ENCODE peak calls at places on chromosomes 2 and 18, in six cellular contexts. A is AG04450, M is SHP77 treated with DMSO at 0.1 percent for 48 hours, R is AG09319, C is RPMI7951, J is activated gamma-delta T cell. D is an unnamed sample.

GRCh38 chr2:239905884-239906654 is 119.1 kb downstream of the NDUFA10 start:
- DNase-seq in A (no peak), M (no peak), R (no peak), C (no peak), J (no peak), D (no peak)

GRCh38 chr18:41410007-41410406 is 545.0 kb upstream of the PIK3C3 start:
- DNase-seq in A (no peak), M (no peak), R (no peak), C (no peak), J (no peak), D (no peak)

GRCh38 chr2:8461341-8461740 is 220.5 kb upstream of the ID2 start:
- DNase-seq in A (no peak), M (no peak), R (no peak), C (no peak), J (no peak), D (no peak)

GRCh38 chr2:12211326-12212170 is 465.1 kb downstream of the LPIN1 start:
- DNase-seq in A (no peak), M (no peak), R (no peak), C (no peak), J (no peak), D (no peak)

GRCh38 chr2:242040303-242040655 is 170.8 kb downstream of the RTP5 start:
- DNase-seq in A (no peak), M (no peak), R (no peak), C (no peak), J (no peak), D (no peak)

GRCh38 chr2:205024822-205025518 is 479.7 kb downstream of the PARD3B start:
- DNase-seq in A (peak; percentile 77), M (no peak), R (peak; percentile 69), C (peak; percentile 96), J (no peak), D (peak; percentile 64)

GRCh38 chr2:64613276-64613675 is 40.4 kb downstream of the SERTAD2 start:
- DNase-seq in A (no peak), M (no peak), R (no peak), C (no peak), J (no peak), D (no peak)

GRCh38 chr18:23301971-23302370 is 151.1 kb upstream of the RIOK3 start:
- DNase-seq in A (no peak), M (no peak), R (no peak), C (no peak), J (no peak), D (no peak)

GRCh38 chr2:9220201-9220600 is 13.6 kb downstream of the ASAP2 start:
- DNase-seq in A (no peak), M (no peak), R (no peak), C (peak; percentile 30), J (no peak), D (no peak)

GRCh38 chr2:62343636-62344349 is 147.9 kb downstream of the B3GNT2 start:
- DNase-seq in A (no peak), M (no peak), R (no peak), C (no peak), J (no peak), D (no peak)

GRCh38 chr18:10035306-10035991 is 121.6 kb downstream of the VAPA start:
- DNase-seq in A (no peak), M (no peak), R (no peak), C (peak; percentile 92), J (no peak), D (no peak)

GRCh38 chr2:5734866-5735861 is 43.0 kb downstream of the SOX11 start:
- DNase-seq in A (no peak), M (no peak), R (no peak), C (no peak), J (no peak), D (no peak)

GRCh38 chr2:158056875-158057274 is 44.8 kb upstream of the UPP2 start:
- DNase-seq in A (no peak), M (no peak), R (no peak), C (no peak), J (no peak), D (no peak)

GRCh38 chr18:23136326-23137092 is 1.2 kb downstream of the CABLES1 start:
- DNase-seq in A (no peak), M (no peak), R (no peak), C (peak; percentile 32), J (no peak), D (no peak)

GRCh38 chr2:164771897-164772296 is 69.7 kb downstream of the COBLL1 start:
- DNase-seq in A (no peak), M (no peak), R (no peak), C (no peak), J (no peak), D (no peak)

GRCh38 chr2:189261431-189261841 is 81.9 kb upstream of the COL5A2 start:
- DNase-seq in A (no peak), M (no peak), R (no peak), C (peak; percentile 72), J (no peak), D (no peak)

GRCh38 chr2:119066272-119066804 is 92.2 kb downstream of the C1QL2 start:
- DNase-seq in A (no peak), M (no peak), R (no peak), C (peak; percentile 10), J (no peak), D (no peak)

GRCh38 chr2:112055833-112056625 is 960 bp downstream of the TMEM87B start:
- DNase-seq in A (peak; percentile 81), M (no peak), R (peak; percentile 89), C (peak; percentile 98), J (peak; percentile 15), D (peak; percentile 16)

GRCh38 chr18:42087876-42088275 is 132.8 kb downstream of the PIK3C3 start:
- DNase-seq in A (no peak), M (no peak), R (no peak), C (peak; percentile 23), J (no peak), D (no peak)

GRCh38 chr2:75221872-75222271 is 22.6 kb upstream of the TACR1 start:
- DNase-seq in A (peak; percentile 45), M (no peak), R (no peak), C (peak; percentile 89), J (no peak), D (no peak)

GRCh38 chr18:34225218-34225553 is 473 bp upstream of the NOL4 start:
- DNase-seq in A (no peak), M (no peak), R (no peak), C (no peak), J (no peak), D (no peak)

GRCh38 chr2:19710230-19710629 is 191.6 kb downstream of the TTC32 start:
- DNase-seq in A (no peak), M (no peak), R (no peak), C (no peak), J (no peak), D (no peak)

GRCh38 chr2:189276277-189276676 is 96.7 kb upstream of the COL5A2 start:
- DNase-seq in A (no peak), M (no peak), R (no peak), C (peak; percentile 77), J (no peak), D (no peak)

GRCh38 chr2:216242365-216242764 is 129.9 kb downstream of the MARCHF4 start:
- DNase-seq in A (no peak), M (no peak), R (no peak), C (no peak), J (no peak), D (no peak)

GRCh38 chr2:118481336-118481735 is 366.1 kb downstream of the EN1 start:
- DNase-seq in A (no peak), M (no peak), R (no peak), C (no peak), J (no peak), D (no peak)

GRCh38 chr2:26162963-26163362 is 9.9 kb upstream of the GAREM2 start:
- DNase-seq in A (no peak), M (no peak), R (no peak), C (no peak), J (no peak), D (no peak)

GRCh38 chr2:156321243-156321904 is 11.1 kb downstream of the NR4A2 start:
- DNase-seq in A (no peak), M (no peak), R (no peak), C (no peak), J (peak; percentile 22), D (no peak)

GRCh38 chr2:195559431-195559914 is 97.6 kb upstream of the SLC39A10 start:
- DNase-seq in A (peak; percentile 99), M (no peak), R (peak; percentile 64), C (peak; percentile 97), J (no peak), D (no peak)

GRCh38 chr2:171893196-171893823 is 734 bp downstream of the SLC25A12 start:
- DNase-seq in A (no peak), M (no peak), R (no peak), C (no peak), J (no peak), D (no peak)

GRCh38 chr2:10760794-10761504 is 39.5 kb downstream of the ATP6V1C2 start:
- DNase-seq in A (no peak), M (no peak), R (no peak), C (no peak), J (no peak), D (no peak)

GRCh38 chr18:40904295-40904694 is 1050.7 kb upstream of the PIK3C3 start:
- DNase-seq in A (no peak), M (no peak), R (no peak), C (no peak), J (no peak), D (no peak)

GRCh38 chr2:231334179-231334930 is 61.2 kb upstream of the B3GNT7 start:
- DNase-seq in A (no peak), M (no peak), R (no peak), C (peak; percentile 86), J (no peak), D (no peak)

GRCh38 chr2:46259782-46260178 is 37.4 kb upstream of the EPAS1 start:
- DNase-seq in A (no peak), M (no peak), R (no peak), C (no peak), J (no peak), D (no peak)

GRCh38 chr2:10341193-10341592 is 38.5 kb downstream of the HPCAL1 start:
- DNase-seq in A (no peak), M (no peak), R (no peak), C (no peak), J (no peak), D (no peak)

GRCh38 chr2:20195431-20195830 is 29.5 kb downstream of the SDC1 start:
- DNase-seq in A (no peak), M (no peak), R (no peak), C (no peak), J (no peak), D (no peak)

GRCh38 chr2:230134496-230135073 is 65.9 kb upstream of the SLC16A14 start:
- DNase-seq in A (no peak), M (no peak), R (no peak), C (peak; percentile 70), J (no peak), D (no peak)

GRCh38 chr18:36818652-36819051 is 10.2 kb downstream of the TPGS2 start:
- DNase-seq in A (no peak), M (no peak), R (no peak), C (no peak), J (no peak), D (no peak)

GRCh38 chr2:172282944-172283343 is 144.4 kb upstream of the ITGA6 start:
- DNase-seq in A (peak; percentile 88), M (no peak), R (peak; percentile 22), C (peak; percentile 82), J (no peak), D (no peak)